ENCODE peak calls at places on chromosomes 13 and 19, in seven cellular contexts. M is heart left ventricle, P is BJ, L is foreskin melanocyte, B is HEK293T, C is lower leg skin, G is amygdala. Y is an unnamed sample.
A peak's percentile ranks its signal among the peaks of the same experiment; 100 is the strongest.

GRCh38 chr13:49240017-49240416 is 7.7 kb upstream of the CDADC1 start:
- DNase-seq in L (no peak), C (no peak), M (no peak), B (peak; percentile 35), P (no peak), G (no peak), Y (peak; percentile 5)

GRCh38 chr13:32179708-32180107 is 135.5 kb downstream of the ZAR1L start:
- DNase-seq in P (no peak), B (no peak), G (no peak), L (no peak), C (no peak), M (no peak), Y (no peak)

GRCh38 chr13:28268800-28269223 is 130.5 kb downstream of the PAN3 start:
- DNase-seq in G (no peak), M (no peak), B (no peak), C (no peak), L (no peak), P (no peak), Y (no peak)

GRCh38 chr19:3397266-3398022 is 31.1 kb downstream of the NFIC start:
- DNase-seq in L (peak; percentile 52), G (no peak), C (no peak), M (peak; percentile 75), B (no peak), P (no peak), Y (no peak)

GRCh38 chr13:47459512-47459911 is 541.6 kb downstream of the SUCLA2 start:
- DNase-seq in C (no peak), P (no peak), L (no peak), B (no peak), M (no peak), G (no peak), Y (no peak)

GRCh38 chr13:71964491-71965108 is 97.6 kb upstream of the DACH1 start:
- DNase-seq in C (no peak), P (no peak), G (no peak), L (no peak), B (no peak), M (no peak), Y (no peak)

GRCh38 chr19:35247526-35248309 is 1.1 kb upstream of the LSR start:
- DNase-seq in C (peak; percentile 54), M (no peak), B (peak; percentile 78), P (no peak), L (no peak), G (no peak), Y (no peak)

GRCh38 chr19:19079571-19079970 is 15.8 kb downstream of the SLC25A42 start:
- DNase-seq in G (no peak), P (no peak), L (no peak), B (no peak), M (no peak), C (no peak), Y (no peak)

GRCh38 chr19:16035601-16036297 is 40.5 kb upstream of the TPM4 start:
- DNase-seq in L (no peak), P (no peak), G (no peak), M (no peak), C (no peak), B (no peak), Y (no peak)

GRCh38 chr13:24625870-24626419 is 54.3 kb upstream of the ATP12A start:
- DNase-seq in L (no peak), B (no peak), C (no peak), P (no peak), M (no peak), G (no peak), Y (no peak)

GRCh38 chr13:41563501-41564001 is 106.2 kb downstream of the RGCC start:
- DNase-seq in M (no peak), G (no peak), P (no peak), L (peak; percentile 85), B (no peak), C (no peak), Y (peak; percentile 95)

GRCh38 chr13:98942485-98942884 is 35.4 kb downstream of the DOCK9 start:
- DNase-seq in M (no peak), C (no peak), B (no peak), L (no peak), P (no peak), G (no peak), Y (no peak)

GRCh38 chr13:51284339-51284738 is 55.2 kb upstream of the SERPINE3 start:
- DNase-seq in P (no peak), M (no peak), B (no peak), C (no peak), L (no peak), G (no peak), Y (no peak)

GRCh38 chr13:112453874-112454647 is 77.9 kb downstream of the SPACA7 start:
- DNase-seq in C (no peak), L (no peak), M (no peak), G (no peak), B (no peak), P (no peak), Y (no peak)

GRCh38 chr13:110826861-110827672 is 87.8 kb downstream of the ANKRD10 start:
- DNase-seq in C (no peak), P (no peak), G (peak; percentile 26), M (no peak), L (no peak), B (no peak), Y (no peak)

GRCh38 chr13:95176611-95177259 is 124.5 kb downstream of the ABCC4 start:
- DNase-seq in C (no peak), G (no peak), L (no peak), M (no peak), P (no peak), B (no peak), Y (peak; percentile 54)

GRCh38 chr19:5125797-5126497 is 157.0 kb downstream of the KDM4B start:
- DNase-seq in L (no peak), B (no peak), C (no peak), P (no peak), G (no peak), M (no peak), Y (no peak)

GRCh38 chr13:37640499-37640898 is 41.9 kb upstream of the POSTN start:
- DNase-seq in B (peak; percentile 41), L (no peak), P (no peak), G (no peak), M (no peak), C (no peak), Y (peak; percentile 59)

GRCh38 chr13:53064721-53065120 is 36.1 kb downstream of the OLFM4 start:
- DNase-seq in M (peak; percentile 43), C (no peak), B (peak; percentile 25), G (no peak), L (no peak), P (no peak), Y (no peak)

GRCh38 chr13:49646688-49647087 is 18.4 kb downstream of the ARL11 start:
- DNase-seq in M (no peak), L (no peak), G (no peak), B (no peak), C (no peak), P (no peak), Y (no peak)

GRCh38 chr19:10568444-10568825 is 344 bp downstream of the CDKN2D start:
- DNase-seq in G (no peak), B (no peak), M (no peak), P (no peak), L (no peak), C (no peak), Y (no peak)

GRCh38 chr19:50562996-50563395 is 5.2 kb downstream of the LRRC4B start:
- DNase-seq in P (no peak), L (no peak), M (no peak), B (no peak), C (no peak), G (no peak), Y (no peak)

GRCh38 chr19:45779231-45780145 is 2.8 kb downstream of the DMPK start:
- DNase-seq in B (peak; percentile 95), C (peak; percentile 91), G (no peak), M (peak; percentile 82), L (peak; percentile 50), P (no peak), Y (no peak)

GRCh38 chr13:45229172-45229571 is 28.3 kb upstream of the KCTD4 start:
- DNase-seq in B (no peak), G (no peak), P (no peak), L (no peak), M (no peak), C (no peak), Y (no peak)

GRCh38 chr19:2603320-2603719 is 99.2 kb downstream of the GNG7 start:
- DNase-seq in G (no peak), L (no peak), B (no peak), P (peak; percentile 74), C (no peak), M (peak; percentile 78), Y (peak; percentile 77)

GRCh38 chr19:15091918-15092753 is 10.1 kb downstream of the OR1I1 start:
- DNase-seq in B (peak; percentile 39), G (no peak), M (no peak), P (no peak), C (peak; percentile 55), L (no peak), Y (peak; percentile 69)

GRCh38 chr19:11378319-11379189 is 4.1 kb downstream of the SWSAP1 start:
- DNase-seq in P (no peak), M (peak; percentile 64), C (no peak), L (no peak), G (no peak), B (no peak), Y (no peak)

GRCh38 chr19:2274937-2275535 is 6.9 kb downstream of the PEAK3 start:
- DNase-seq in P (no peak), B (peak; percentile 57), G (peak; percentile 40), L (peak; percentile 66), C (peak; percentile 47), M (peak; percentile 78), Y (peak; percentile 44)

GRCh38 chr19:2791440-2791839 is 6.1 kb downstream of the THOP1 start:
- DNase-seq in P (no peak), B (no peak), M (no peak), G (no peak), L (no peak), C (no peak), Y (no peak)

Y was measured in astrocyte of the cerebellum.